ENCODE peak calls at places on chromosome 19, in nine cellular contexts. F is fibroblast of pulmonary artery; K is mammary epithelial cell; N is WTC11; L is brain microvascular endothelial cell; Q is CD4-positive, alpha-beta T cell; T is colonic mucosa; R is CD8-positive, alpha-beta T cell; A is kidney. S is an unnamed sample.

GRCh38 chr19:53549354-53549753 is 11.4 kb downstream of the ZNF331 start:
- DNase-seq in A (no peak), R (no peak), L (peak), Q (no peak), F (peak), N (no peak), K (no peak), T (no peak), S (no peak)

GRCh38 chr19:12139885-12140544 is at the start of gene ZNF20:
- DNase-seq in T (peak), Q (peak), K (peak), L (peak), A (peak), R (peak), N (peak), F (peak), S (peak)

GRCh38 chr19:1725100-1726064 is 27.9 kb upstream of the ONECUT3 start:
- DNase-seq in A (no peak), L (no peak), T (peak), F (peak), R (peak), K (peak), N (peak), Q (no peak), S (no peak)

GRCh38 chr19:1158885-1159448 is 15.1 kb downstream of the SBNO2 start:
- DNase-seq in R (no peak), Q (no peak), K (no peak), A (no peak), F (no peak), N (peak), L (no peak), T (no peak), S (no peak)

GRCh38 chr19:33440241-33440640 is 66.7 kb downstream of the CEBPG start:
- DNase-seq in K (no peak), L (no peak), T (no peak), R (no peak), A (peak), N (no peak), Q (no peak), F (no peak), S (no peak)

GRCh38 chr19:4508698-4509097 is 9.6 kb downstream of the PLIN4 start:
- DNase-seq in K (no peak), Q (no peak), R (no peak), N (no peak), A (no peak), T (no peak), F (no peak), L (no peak), S (no peak)

GRCh38 chr19:50478901-50479715 is 2.5 kb upstream of the GARIN5A start:
- DNase-seq in L (peak), A (peak), F (peak), N (peak), T (no peak), Q (no peak), K (peak), R (no peak), S (no peak)

GRCh38 chr19:47274891-47275865 is 493 bp downstream of the INAFM1 start:
- DNase-seq in A (peak), Q (peak), K (no peak), F (peak), T (no peak), L (no peak), R (no peak), N (peak), S (peak)

GRCh38 chr19:8307400-8307964 is 676 bp downstream of the CD320 start:
- DNase-seq in R (no peak), N (peak), A (peak), F (no peak), L (no peak), Q (no peak), K (no peak), T (peak), S (no peak)

GRCh38 chr19:49799798-49800376 is 13.2 kb downstream of the FUZ start:
- DNase-seq in F (no peak), A (peak), Q (no peak), L (no peak), R (no peak), K (no peak), T (no peak), N (peak), S (no peak)

GRCh38 chr19:35828694-35829301 is 16.2 kb upstream of the PRODH2 start:
- DNase-seq in Q (peak), R (peak), T (peak), K (peak), A (peak), N (peak), F (peak), L (peak), S (peak)

GRCh38 chr19:50377051-50377441 is 789 bp downstream of the NR1H2 start:
- DNase-seq in F (peak), K (no peak), L (no peak), R (no peak), T (peak), Q (peak), A (no peak), N (peak), S (peak)

GRCh38 chr19:58035863-58036262 is 2.0 kb downstream of the ZSCAN1 start:
- DNase-seq in A (no peak), T (no peak), L (no peak), K (no peak), N (no peak), R (no peak), Q (no peak), F (no peak), S (no peak)

GRCh38 chr19:15934332-15935078 is at the start of gene CYP4F11:
- DNase-seq in Q (no peak), A (no peak), L (no peak), N (no peak), T (peak), F (no peak), K (peak), R (no peak), S (no peak)

GRCh38 chr19:49876422-49877019 is 634 bp downstream of the AKT1S1 start:
- DNase-seq in T (peak), A (peak), L (peak), N (peak), K (peak), R (peak), F (peak), Q (peak), S (peak)

GRCh38 chr19:32526895-32527294 is 54.1 kb upstream of the PDCD5 start:
- DNase-seq in L (no peak), A (no peak), R (no peak), K (no peak), Q (no peak), F (no peak), N (no peak), T (no peak), S (no peak)

GRCh38 chr19:15381429-15381828 is 1.8 kb upstream of the AKAP8 start:
- DNase-seq in L (no peak), A (no peak), T (no peak), F (no peak), K (no peak), R (no peak), Q (no peak), N (no peak), S (no peak)

GRCh38 chr19:41537789-41538188 is 38.2 kb upstream of the CEACAM21 start:
- DNase-seq in K (peak), F (peak), L (peak), R (no peak), T (no peak), N (peak), Q (no peak), A (no peak), S (no peak)

GRCh38 chr19:16078311-16078758 is 2.0 kb downstream of the TPM4 start:
- DNase-seq in K (peak), R (no peak), F (no peak), N (no peak), Q (no peak), L (no peak), T (no peak), A (peak), S (no peak)

GRCh38 chr19:10419200-10419645 is 1.1 kb upstream of the PDE4A start:
- DNase-seq in Q (no peak), F (no peak), N (no peak), A (peak), T (no peak), K (no peak), R (no peak), L (no peak), S (peak)

GRCh38 chr19:3047307-3048189 is 14.7 kb downstream of the TLE5 start:
- DNase-seq in R (peak), T (peak), Q (peak), K (peak), N (peak), A (peak), L (peak), F (peak), S (no peak)

GRCh38 chr19:10797541-10798256 is 38.3 kb downstream of the TMED1 start:
- DNase-seq in K (no peak), N (no peak), A (no peak), R (peak), T (no peak), L (no peak), Q (peak), F (peak), S (peak)

GRCh38 chr19:15529774-15530372 is 21.5 kb downstream of the CYP4F22 start:
- DNase-seq in A (no peak), F (no peak), K (peak), L (no peak), T (peak), R (no peak), Q (no peak), N (no peak), S (no peak)

GRCh38 chr19:55372316-55373081 is 2.2 kb upstream of the IL11 start:
- DNase-seq in L (peak), K (no peak), F (peak), Q (no peak), R (no peak), N (no peak), T (no peak), A (peak), S (no peak)

GRCh38 chr19:50702870-50703829 is 16.5 kb downstream of the SHANK1 start:
- DNase-seq in L (no peak), K (no peak), Q (no peak), A (peak), T (no peak), F (peak), N (no peak), R (no peak), S (no peak)

GRCh38 chr19:11843741-11844140 is 4.8 kb upstream of the ZNF439 start:
- DNase-seq in T (no peak), L (no peak), A (no peak), K (no peak), Q (no peak), R (no peak), N (no peak), F (no peak), S (no peak)

GRCh38 chr19:23116802-23117571 is at the start of gene ZNF730:
- DNase-seq in K (peak), N (peak), L (peak), A (peak), R (peak), Q (peak), F (peak), T (peak), S (peak)

GRCh38 chr19:21463449-21464105 is 41.8 kb upstream of the ZNF429 start:
- DNase-seq in T (peak), K (peak), R (no peak), Q (no peak), L (no peak), F (no peak), A (no peak), N (peak), S (no peak)

GRCh38 chr19:4007836-4008539 is 452 bp downstream of the PIAS4 start:
- DNase-seq in F (no peak), N (peak), L (no peak), A (no peak), T (peak), R (no peak), Q (no peak), K (no peak), S (no peak)

GRCh38 chr19:35908010-35908441 is at the start of gene TYROBP:
- DNase-seq in L (no peak), T (no peak), Q (no peak), F (no peak), N (no peak), A (peak), R (no peak), K (no peak), S (no peak)

GRCh38 chr19:55451522-55452380 is 8.7 kb upstream of the SHISA7 start:
- DNase-seq in L (no peak), N (no peak), T (no peak), A (no peak), Q (no peak), K (no peak), F (no peak), R (no peak), S (no peak)

GRCh38 chr19:7792286-7792685 is 29.2 kb downstream of the CLEC4M start:
- DNase-seq in Q (no peak), R (no peak), T (no peak), L (peak), A (no peak), F (peak), K (peak), N (no peak), S (no peak)

GRCh38 chr19:2782357-2782935 is 627 bp downstream of the SGTA start:
- DNase-seq in L (no peak), T (peak), R (no peak), K (peak), N (no peak), Q (no peak), F (no peak), A (no peak), S (no peak)

GRCh38 chr19:14381689-14382474 is 638 bp downstream of the ADGRE5 start:
- DNase-seq in R (peak), K (peak), L (peak), T (peak), N (no peak), Q (peak), A (no peak), F (peak), S (peak)

GRCh38 chr19:28289294-28290063 is 923.5 kb downstream of the UQCRFS1 start:
- DNase-seq in N (no peak), K (peak), Q (no peak), L (no peak), F (peak), T (peak), A (no peak), R (no peak), S (no peak)

GRCh38 chr19:41377977-41378707 is 1.8 kb downstream of the TMEM91 start:
- DNase-seq in F (no peak), N (peak), A (no peak), K (no peak), T (no peak), Q (no peak), L (no peak), R (no peak), S (no peak)

GRCh38 chr19:36120984-36121358 is 5.7 kb downstream of the TBCB start:
- DNase-seq in Q (no peak), A (no peak), L (no peak), K (no peak), R (no peak), F (no peak), T (no peak), N (no peak), S (no peak)

DNA sequence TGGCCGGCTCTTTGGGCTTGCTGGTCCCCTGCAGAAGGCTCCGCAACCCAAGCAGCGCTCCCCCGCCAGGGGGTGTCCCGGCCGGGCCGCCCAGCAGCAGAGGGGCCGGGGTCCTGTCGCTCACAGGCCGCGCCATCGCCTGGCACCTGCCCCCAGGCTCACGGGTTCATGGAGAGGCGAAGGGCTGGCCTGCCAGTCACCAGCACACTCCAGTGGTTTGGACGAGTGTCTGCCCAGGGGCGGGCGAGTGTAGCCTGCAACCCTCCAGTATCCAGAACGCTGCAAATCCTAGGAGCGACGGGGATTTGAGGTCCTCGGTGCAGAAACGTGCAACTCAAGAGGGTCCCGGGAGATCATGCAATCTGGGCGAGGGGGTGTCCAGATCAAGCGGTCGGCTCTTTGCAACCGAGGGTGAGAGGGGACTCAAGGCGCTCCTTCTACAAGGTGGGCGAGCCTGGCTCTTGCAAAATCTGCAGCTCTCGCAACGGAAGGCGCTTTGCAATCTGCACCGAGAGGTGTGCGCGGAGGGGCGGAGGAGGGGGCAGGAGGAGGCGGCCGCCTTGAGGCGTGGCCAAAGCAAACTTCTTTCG is at the start of gene DBP:
- DNase-seq in K (no peak), T (no peak), R (no peak), F (no peak), N (peak), A (peak), Q (no peak), L (no peak), S (no peak)
- TF ChIP-seq CTCF in K (peak), T (no peak), R (no peak), F (no peak), N (no peak), A (no peak), Q (no peak), L (no peak), S (no peak)

DNA sequence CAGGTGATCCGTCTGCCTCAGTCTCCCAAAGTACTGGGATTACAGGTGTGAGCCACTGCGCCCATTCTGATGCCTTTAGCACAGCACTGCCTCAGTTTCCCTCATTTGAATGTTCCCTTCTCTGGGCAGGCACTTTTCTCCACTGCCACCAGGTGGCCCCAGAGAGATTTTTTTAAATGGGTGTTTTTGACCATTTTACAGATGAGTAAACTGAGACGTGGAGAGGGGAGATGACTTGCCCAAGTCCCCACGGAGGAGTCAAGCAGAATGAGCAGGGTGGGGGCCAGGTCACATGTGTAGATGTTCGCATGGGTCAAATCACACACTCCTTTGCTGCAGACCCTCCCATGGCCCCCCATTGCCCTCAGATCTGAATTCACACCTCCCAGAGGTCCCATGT is 3.2 kb upstream of the PDE4C start:
- DNase-seq in A (no peak), N (no peak), L (no peak), T (no peak), R (no peak), F (no peak), K (no peak), Q (no peak), S (no peak)
- TF ChIP-seq CTCF in A (peak), N (peak), L (peak), T (peak), R (peak), F (peak), K (peak), Q (peak), S (peak)

GRCh38 chr19:52351512-52351911 is 15.5 kb downstream of the ZNF610 start:
- DNase-seq in K (no peak), R (no peak), A (no peak), Q (no peak), F (no peak), L (no peak), T (no peak), N (peak), S (no peak)
- TF ChIP-seq CTCF in K (no peak), R (no peak), A (no peak), Q (no peak), F (no peak), L (peak), T (no peak), N (peak), S (no peak)

GRCh38 chr19:13154911-13155471 is 4.8 kb downstream of the IER2 start:
- DNase-seq in A (peak), T (peak), L (peak), R (peak), N (peak), Q (peak), K (peak), F (peak), S (peak)
- TF ChIP-seq CTCF in A (peak), T (no peak), L (peak), R (peak), N (no peak), Q (peak), K (peak), F (peak), S (peak)

GRCh38 chr19:17605761-17606745 is 50.6 kb downstream of the COLGALT1 start:
- DNase-seq in L (peak), N (peak), A (peak), K (peak), F (peak), T (peak), Q (peak), R (peak), S (peak)
- TF ChIP-seq CTCF in L (peak), N (peak), A (peak), K (peak), F (peak), T (peak), Q (peak), R (peak), S (peak)